ENCODE peak calls at places on chromosomes 13 and 19, in four cellular contexts. I is nephron progenitor cell, Q is A549, S is heart right ventricle. M is an unnamed sample.

GRCh38 chr19:16851031-16851712 is 22.0 kb downstream of the SIN3B start:
- DNase-seq in Q (no peak), I (no peak), S (no peak), M (no peak)

GRCh38 chr13:99464441-99464949 is 36.8 kb upstream of the TM9SF2 start:
- DNase-seq in S (no peak), I (no peak), Q (no peak), M (peak)

GRCh38 chr13:48626726-48627451 is 26.8 kb upstream of the CYSLTR2 start:
- DNase-seq in S (no peak), I (no peak), Q (no peak), M (no peak)

GRCh38 chr13:109939105-109939504 is 152.7 kb upstream of the IRS2 start:
- DNase-seq in Q (no peak), S (no peak), I (no peak), M (no peak)

GRCh38 chr13:99119686-99120085 is 81.0 kb upstream of the UBAC2 start:
- DNase-seq in S (no peak), Q (peak), I (no peak), M (no peak)

GRCh38 chr19:30391554-30392551 is 19.7 kb downstream of the ZNF536 start:
- DNase-seq in S (no peak), I (no peak), Q (no peak), M (no peak)

GRCh38 chr13:85935868-85936467 is 136.7 kb upstream of the SLITRK6 start:
- DNase-seq in I (no peak), Q (no peak), S (no peak), M (no peak)

GRCh38 chr13:59016250-59016649 is 1147.5 kb downstream of the DIAPH3 start:
- DNase-seq in Q (no peak), I (no peak), S (no peak), M (no peak)

GRCh38 chr19:43634877-43635560 is 4.6 kb downstream of the CADM4 start:
- DNase-seq in Q (no peak), I (peak), S (no peak), M (no peak)

GRCh38 chr19:18091217-18091608 is 4.5 kb upstream of the IL12RB1 start:
- DNase-seq in S (peak), I (no peak), Q (no peak), M (peak)

GRCh38 chr19:49749055-49749716 is 13.9 kb downstream of the TSKS start:
- DNase-seq in Q (no peak), I (no peak), S (no peak), M (no peak)

GRCh38 chr19:48480476-48481190 is 11.5 kb downstream of the CYTH2 start:
- DNase-seq in S (peak), Q (no peak), I (no peak), M (no peak)

GRCh38 chr19:19636573-19636972 is 6.9 kb downstream of the GMIP start:
- DNase-seq in I (no peak), S (no peak), Q (no peak), M (peak)

GRCh38 chr19:1465191-1466016 is 13.6 kb downstream of the C19orf25 start:
- DNase-seq in Q (no peak), I (peak), S (peak), M (peak)

GRCh38 chr13:33445024-33445423 is 159.5 kb upstream of the STARD13 start:
- DNase-seq in S (no peak), I (no peak), Q (no peak), M (no peak)

GRCh38 chr13:26624572-26624971 is 67.1 kb downstream of the WASF3 start:
- DNase-seq in Q (no peak), I (no peak), S (no peak), M (no peak)

GRCh38 chr13:26623125-26623524 is 65.6 kb downstream of the WASF3 start:
- DNase-seq in S (no peak), Q (no peak), I (no peak), M (no peak)

GRCh38 chr13:26629260-26629659 is 71.8 kb downstream of the WASF3 start:
- DNase-seq in Q (peak), S (no peak), I (no peak), M (no peak)

GRCh38 chr13:26628706-26629105 is 71.2 kb downstream of the WASF3 start:
- DNase-seq in I (no peak), Q (peak), S (no peak), M (no peak)
- TF ChIP-seq CTCF in I (no peak), Q (no peak), S (no peak), M (no peak)

GRCh38 chr13:44116562-44117315 is 237.0 kb downstream of the LACC1 start:
- DNase-seq in Q (no peak), I (no peak), S (no peak), M (no peak)
- TF ChIP-seq CTCF in Q (no peak), I (no peak), S (no peak), M (no peak)

GRCh38 chr13:114314074-114314912 is at the start of gene CHAMP1:
- DNase-seq in I (peak), S (peak), Q (peak), M (peak)
- TF ChIP-seq CTCF in I (no peak), S (no peak), Q (no peak), M (no peak)

DNA sequence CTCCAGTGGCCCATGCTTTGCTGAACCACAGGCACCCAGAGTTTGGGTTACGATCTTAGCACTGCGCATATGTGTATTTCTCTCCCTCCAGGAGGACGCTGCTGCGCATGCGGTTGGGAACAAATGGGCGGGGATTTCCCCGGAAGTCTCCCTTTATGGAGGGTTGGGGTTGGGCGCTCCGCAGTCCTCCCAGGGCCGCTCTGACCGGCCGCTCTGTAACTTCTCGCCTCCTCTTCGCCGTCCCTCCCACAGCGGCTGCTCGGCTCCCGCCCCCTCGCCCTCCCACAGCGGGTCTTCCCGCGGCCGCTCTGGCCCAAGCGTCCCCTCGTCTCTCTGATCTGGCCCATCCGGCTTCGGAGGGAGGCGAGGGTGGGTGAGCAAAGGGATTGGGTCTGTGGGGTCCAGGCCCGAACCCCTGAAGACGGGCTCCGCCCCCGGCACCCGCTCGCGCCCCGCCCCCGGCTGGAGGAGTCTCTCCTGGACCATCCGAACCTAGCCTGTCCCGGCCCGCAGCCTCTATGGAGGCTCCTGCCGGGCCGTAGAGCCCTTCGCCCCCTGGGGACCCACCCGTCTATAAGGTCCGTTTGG is at the start of gene MEGF8:
- DNase-seq in S (peak), I (peak), Q (peak), M (peak)
- TF ChIP-seq CTCF in S (peak), I (no peak), Q (no peak), M (peak)

DNA sequence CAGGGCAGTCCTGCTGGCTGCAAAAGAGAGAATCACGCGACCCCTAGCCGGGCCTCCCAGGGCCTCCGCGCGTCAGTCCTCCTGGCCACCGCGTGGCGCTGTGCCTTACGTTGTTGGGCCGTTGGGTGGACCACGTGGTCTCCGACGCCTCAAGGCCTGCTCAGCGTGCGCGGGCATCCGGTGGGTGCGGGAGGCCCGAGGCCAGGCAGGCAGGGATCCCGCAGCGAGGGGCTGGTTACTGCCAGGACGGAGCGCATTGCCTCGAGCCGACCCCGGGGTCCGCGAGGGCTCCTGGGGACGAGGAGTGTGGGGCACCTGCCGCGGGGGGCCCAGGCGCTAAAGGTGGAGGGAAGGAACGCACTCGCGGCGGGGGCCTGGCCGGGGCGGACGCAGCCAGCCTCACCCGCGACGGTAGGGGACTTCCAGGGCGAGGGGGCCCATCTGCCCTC is at the start of gene TDRD12:
- DNase-seq in S (peak), Q (peak), I (no peak), M (peak)
- TF ChIP-seq CTCF in S (no peak), Q (peak), I (no peak), M (no peak)

M was measured in GM20000.